ENCODE peak calls at places on chromosomes 13 and 19, in nine cellular contexts. One of them, this sample, is unnamed.

GRCh38 chr19:21202865-21203494 is 61.1 kb downstream of the ZNF431 start:
- DNase-seq in breast epithelium: no peak
- DNase-seq in tibial nerve: peak
- DNase-seq in heart left ventricle: no peak
- DNase-seq in adrenal gland: no peak
- DNase-seq in Peyer's patch: no peak
- DNase-seq in GM12878: peak
- DNase-seq in A549: peak
- DNase-seq in body of pancreas: peak
- DNase-seq in this sample: no peak

GRCh38 chr13:110380359-110381028 is 73.4 kb downstream of the COL4A2 start:
- DNase-seq in breast epithelium: no peak
- DNase-seq in tibial nerve: no peak
- DNase-seq in heart left ventricle: no peak
- DNase-seq in adrenal gland: no peak
- DNase-seq in Peyer's patch: no peak
- DNase-seq in GM12878: no peak
- DNase-seq in A549: no peak
- DNase-seq in body of pancreas: no peak
- DNase-seq in this sample: no peak

GRCh38 chr19:10104665-10105221 is 1.4 kb upstream of the PPAN start:
- DNase-seq in breast epithelium: no peak
- DNase-seq in tibial nerve: no peak
- DNase-seq in heart left ventricle: no peak
- DNase-seq in adrenal gland: no peak
- DNase-seq in Peyer's patch: no peak
- DNase-seq in GM12878: peak
- DNase-seq in A549: no peak
- DNase-seq in body of pancreas: no peak
- DNase-seq in this sample: no peak

GRCh38 chr13:40442191-40442590 is 224.2 kb downstream of the FOXO1 start:
- DNase-seq in breast epithelium: no peak
- DNase-seq in tibial nerve: no peak
- DNase-seq in heart left ventricle: peak
- DNase-seq in adrenal gland: peak
- DNase-seq in Peyer's patch: no peak
- DNase-seq in GM12878: no peak
- DNase-seq in A549: no peak
- DNase-seq in body of pancreas: no peak
- DNase-seq in this sample: no peak

GRCh38 chr13:99051768-99052455 is 74.0 kb upstream of the DOCK9 start:
- DNase-seq in breast epithelium: no peak
- DNase-seq in tibial nerve: no peak
- DNase-seq in heart left ventricle: no peak
- DNase-seq in adrenal gland: no peak
- DNase-seq in Peyer's patch: no peak
- DNase-seq in GM12878: no peak
- DNase-seq in A549: no peak
- DNase-seq in body of pancreas: no peak
- DNase-seq in this sample: no peak

GRCh38 chr13:106700007-106700950 is 132.3 kb upstream of the ARGLU1 start:
- DNase-seq in breast epithelium: no peak
- DNase-seq in tibial nerve: no peak
- DNase-seq in heart left ventricle: no peak
- DNase-seq in adrenal gland: no peak
- DNase-seq in Peyer's patch: no peak
- DNase-seq in GM12878: no peak
- DNase-seq in A549: no peak
- DNase-seq in body of pancreas: no peak
- DNase-seq in this sample: no peak

GRCh38 chr13:27228131-27228530 is 23.2 kb upstream of the RPL21 start:
- DNase-seq in breast epithelium: no peak
- DNase-seq in tibial nerve: no peak
- DNase-seq in heart left ventricle: no peak
- DNase-seq in adrenal gland: no peak
- DNase-seq in Peyer's patch: no peak
- DNase-seq in GM12878: no peak
- DNase-seq in A549: no peak
- DNase-seq in body of pancreas: no peak
- DNase-seq in this sample: no peak

GRCh38 chr19:9885077-9885552 is 50.0 kb downstream of the PIN1 start:
- DNase-seq in breast epithelium: no peak
- DNase-seq in tibial nerve: no peak
- DNase-seq in heart left ventricle: peak
- DNase-seq in adrenal gland: peak
- DNase-seq in Peyer's patch: no peak
- DNase-seq in GM12878: no peak
- DNase-seq in A549: no peak
- DNase-seq in body of pancreas: peak
- DNase-seq in this sample: no peak

GRCh38 chr13:60733933-60734332 is 336.9 kb downstream of the TDRD3 start:
- DNase-seq in breast epithelium: no peak
- DNase-seq in tibial nerve: no peak
- DNase-seq in heart left ventricle: no peak
- DNase-seq in adrenal gland: no peak
- DNase-seq in Peyer's patch: no peak
- DNase-seq in GM12878: no peak
- DNase-seq in A549: no peak
- DNase-seq in body of pancreas: no peak
- DNase-seq in this sample: no peak

GRCh38 chr19:49154279-49154678 is 917 bp downstream of the HRC start:
- DNase-seq in breast epithelium: no peak
- DNase-seq in tibial nerve: no peak
- DNase-seq in heart left ventricle: no peak
- DNase-seq in adrenal gland: no peak
- DNase-seq in Peyer's patch: no peak
- DNase-seq in GM12878: no peak
- DNase-seq in A549: no peak
- DNase-seq in body of pancreas: no peak
- DNase-seq in this sample: no peak

GRCh38 chr13:60120617-60121016 is 43.1 kb downstream of the DIAPH3 start:
- DNase-seq in breast epithelium: no peak
- DNase-seq in tibial nerve: no peak
- DNase-seq in heart left ventricle: no peak
- DNase-seq in adrenal gland: no peak
- DNase-seq in Peyer's patch: no peak
- DNase-seq in GM12878: no peak
- DNase-seq in A549: no peak
- DNase-seq in body of pancreas: no peak
- DNase-seq in this sample: no peak

GRCh38 chr13:111184685-111185401 is 69.7 kb downstream of the ARHGEF7 start:
- DNase-seq in breast epithelium: no peak
- DNase-seq in tibial nerve: no peak
- DNase-seq in heart left ventricle: peak
- DNase-seq in adrenal gland: peak
- DNase-seq in Peyer's patch: no peak
- DNase-seq in GM12878: peak
- DNase-seq in A549: no peak
- DNase-seq in body of pancreas: no peak
- DNase-seq in this sample: no peak

GRCh38 chr19:29622191-29623070 is 16.3 kb downstream of the POP4 start:
- DNase-seq in breast epithelium: no peak
- DNase-seq in tibial nerve: no peak
- DNase-seq in heart left ventricle: no peak
- DNase-seq in adrenal gland: no peak
- DNase-seq in Peyer's patch: no peak
- DNase-seq in GM12878: no peak
- DNase-seq in A549: no peak
- DNase-seq in body of pancreas: no peak
- DNase-seq in this sample: no peak

GRCh38 chr13:71218960-71219359 is 648.0 kb downstream of the DACH1 start:
- DNase-seq in breast epithelium: no peak
- DNase-seq in tibial nerve: no peak
- DNase-seq in heart left ventricle: no peak
- DNase-seq in adrenal gland: no peak
- DNase-seq in Peyer's patch: no peak
- DNase-seq in GM12878: no peak
- DNase-seq in A549: no peak
- DNase-seq in body of pancreas: no peak
- DNase-seq in this sample: no peak

GRCh38 chr13:59343993-59344780 is 819.5 kb downstream of the DIAPH3 start:
- DNase-seq in breast epithelium: no peak
- DNase-seq in tibial nerve: no peak
- DNase-seq in heart left ventricle: no peak
- DNase-seq in adrenal gland: no peak
- DNase-seq in Peyer's patch: no peak
- DNase-seq in GM12878: no peak
- DNase-seq in A549: no peak
- DNase-seq in body of pancreas: peak
- DNase-seq in this sample: no peak

GRCh38 chr13:48266967-48267639 is 34.1 kb downstream of the ITM2B start:
- DNase-seq in breast epithelium: no peak
- DNase-seq in tibial nerve: no peak
- DNase-seq in heart left ventricle: no peak
- DNase-seq in adrenal gland: no peak
- DNase-seq in Peyer's patch: no peak
- DNase-seq in GM12878: no peak
- DNase-seq in A549: no peak
- DNase-seq in body of pancreas: no peak
- DNase-seq in this sample: no peak

GRCh38 chr13:39370554-39370953 is 232.4 kb downstream of the LHFPL6 start:
- DNase-seq in breast epithelium: no peak
- DNase-seq in tibial nerve: no peak
- DNase-seq in heart left ventricle: peak
- DNase-seq in adrenal gland: no peak
- DNase-seq in Peyer's patch: no peak
- DNase-seq in GM12878: no peak
- DNase-seq in A549: no peak
- DNase-seq in body of pancreas: no peak
- DNase-seq in this sample: no peak

GRCh38 chr13:35908221-35908620 is 223.0 kb downstream of the DCLK1 start:
- DNase-seq in breast epithelium: no peak
- DNase-seq in tibial nerve: no peak
- DNase-seq in heart left ventricle: no peak
- DNase-seq in adrenal gland: no peak
- DNase-seq in Peyer's patch: no peak
- DNase-seq in GM12878: no peak
- DNase-seq in A549: no peak
- DNase-seq in body of pancreas: no peak
- DNase-seq in this sample: no peak

GRCh38 chr13:24036115-24036514 is 124.4 kb upstream of the SPATA13 start:
- DNase-seq in breast epithelium: no peak
- DNase-seq in tibial nerve: no peak
- DNase-seq in heart left ventricle: no peak
- DNase-seq in adrenal gland: no peak
- DNase-seq in Peyer's patch: no peak
- DNase-seq in GM12878: no peak
- DNase-seq in A549: no peak
- DNase-seq in body of pancreas: no peak
- DNase-seq in this sample: no peak

DNA sequence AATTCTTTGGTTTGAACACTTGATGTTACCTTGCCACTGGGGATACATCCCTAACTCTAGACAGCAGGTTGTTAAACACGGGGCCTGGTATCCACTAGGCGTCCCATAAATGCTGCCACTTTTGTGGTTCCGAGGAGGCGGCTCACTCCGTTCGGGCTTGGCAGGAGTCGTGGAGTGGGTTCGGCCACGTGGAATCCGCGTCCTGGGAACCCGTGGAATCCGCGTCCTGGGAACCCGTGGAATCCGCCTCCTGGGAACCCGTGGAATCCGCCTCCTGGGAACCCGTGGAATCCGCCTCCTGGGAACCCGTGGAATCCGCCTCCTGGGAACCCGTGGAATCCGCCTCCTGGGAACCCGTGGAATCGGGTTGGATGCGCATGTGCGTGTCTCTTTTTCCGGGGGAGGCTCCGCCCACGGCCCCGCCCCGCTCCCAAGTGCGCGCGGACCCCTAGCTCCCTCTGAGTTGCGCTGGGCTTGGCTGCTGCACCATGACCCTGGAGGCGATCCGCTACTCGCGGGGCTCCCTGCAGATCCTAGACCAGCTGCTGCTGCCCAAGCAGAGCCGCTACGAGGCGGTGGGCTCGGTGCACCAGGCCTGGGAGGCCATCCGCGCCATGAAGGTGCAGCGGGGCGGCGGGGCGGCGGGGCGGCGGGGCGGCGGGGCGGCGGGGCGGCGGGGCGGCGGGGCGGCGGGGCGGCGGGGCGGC is at the start of gene MRI1:
- DNase-seq in breast epithelium: peak
- DNase-seq in tibial nerve: peak
- DNase-seq in heart left ventricle: peak
- DNase-seq in adrenal gland: peak
- DNase-seq in Peyer's patch: peak
- DNase-seq in GM12878: no peak
- DNase-seq in A549: peak
- DNase-seq in body of pancreas: peak
- DNase-seq in this sample: no peak
- TF ChIP-seq POLR2A in breast epithelium: no peak
- TF ChIP-seq POLR2A in tibial nerve: no peak
- TF ChIP-seq POLR2A in heart left ventricle: peak
- TF ChIP-seq POLR2A in adrenal gland: no peak
- TF ChIP-seq POLR2A in Peyer's patch: no peak
- TF ChIP-seq POLR2A in GM12878: peak
- TF ChIP-seq POLR2A in A549: peak
- TF ChIP-seq POLR2A in body of pancreas: peak
- TF ChIP-seq POLR2A in this sample: no peak

DNA sequence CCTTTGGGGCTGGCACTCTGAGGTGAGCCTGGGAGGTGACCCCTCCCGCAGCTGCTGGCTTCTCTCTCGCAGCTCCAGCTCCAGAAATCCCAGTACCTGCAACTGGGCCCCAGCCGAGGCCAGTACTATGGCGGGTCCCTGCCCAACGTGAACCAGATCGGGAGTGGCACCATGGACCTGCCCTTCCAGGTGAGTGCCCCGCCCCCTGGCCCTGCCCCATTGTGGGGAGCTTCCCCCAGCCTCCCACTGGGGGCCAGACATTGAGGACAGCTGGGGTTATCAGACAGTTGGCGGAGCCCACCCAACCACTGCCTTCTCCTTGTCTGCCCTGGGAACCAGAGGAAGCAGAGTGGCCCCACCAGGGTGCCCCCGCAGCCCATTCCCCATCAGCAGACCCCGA is 48.3 kb downstream of the COMP start:
- DNase-seq in breast epithelium: no peak
- DNase-seq in tibial nerve: no peak
- DNase-seq in heart left ventricle: no peak
- DNase-seq in adrenal gland: no peak
- DNase-seq in Peyer's patch: peak
- DNase-seq in GM12878: no peak
- DNase-seq in A549: no peak
- DNase-seq in body of pancreas: no peak
- DNase-seq in this sample: no peak
- H3K27ac ChIP-seq in breast epithelium: no peak
- H3K27ac ChIP-seq in tibial nerve: no peak
- H3K27ac ChIP-seq in heart left ventricle: no peak
- H3K27ac ChIP-seq in adrenal gland: no peak
- H3K27ac ChIP-seq in Peyer's patch: peak
- H3K27ac ChIP-seq in GM12878: no peak
- H3K27ac ChIP-seq in A549: no peak
- H3K27ac ChIP-seq in body of pancreas: peak
- H3K27ac ChIP-seq in this sample: no peak

GRCh38 chr19:12156254-12157058 is at the start of gene ZNF625:
- DNase-seq in breast epithelium: peak
- DNase-seq in tibial nerve: peak
- DNase-seq in heart left ventricle: peak
- DNase-seq in adrenal gland: peak
- DNase-seq in Peyer's patch: peak
- DNase-seq in GM12878: peak
- DNase-seq in A549: no peak
- DNase-seq in body of pancreas: peak
- DNase-seq in this sample: no peak
- TF ChIP-seq POLR2A in breast epithelium: no peak
- TF ChIP-seq POLR2A in tibial nerve: peak
- TF ChIP-seq POLR2A in heart left ventricle: peak
- TF ChIP-seq POLR2A in adrenal gland: no peak
- TF ChIP-seq POLR2A in Peyer's patch: no peak
- TF ChIP-seq POLR2A in GM12878: peak
- TF ChIP-seq POLR2A in A549: no peak
- TF ChIP-seq POLR2A in body of pancreas: no peak
- TF ChIP-seq POLR2A in this sample: no peak

GRCh38 chr19:37929512-37929911 is 22.5 kb downstream of the SIPA1L3 start:
- DNase-seq in breast epithelium: no peak
- DNase-seq in tibial nerve: no peak
- DNase-seq in heart left ventricle: no peak
- DNase-seq in adrenal gland: no peak
- DNase-seq in Peyer's patch: no peak
- DNase-seq in GM12878: no peak
- DNase-seq in A549: no peak
- DNase-seq in body of pancreas: no peak
- DNase-seq in this sample: no peak
- H3K27ac ChIP-seq in breast epithelium: no peak
- H3K27ac ChIP-seq in tibial nerve: no peak
- H3K27ac ChIP-seq in heart left ventricle: no peak
- H3K27ac ChIP-seq in adrenal gland: no peak
- H3K27ac ChIP-seq in Peyer's patch: peak
- H3K27ac ChIP-seq in GM12878: peak
- H3K27ac ChIP-seq in A549: peak
- H3K27ac ChIP-seq in body of pancreas: no peak
- H3K27ac ChIP-seq in this sample: no peak